ENCODE peak calls at places on chromosomes 13 and 19, in five cellular contexts. P is NCI-H2029 treated with DMSO at 0.1 percent for 48 hours, O is cardiac fibroblast, B is T-helper 2 cell, G is hippocampal formation. E is an unnamed sample.

GRCh38 chr19:13459351-13459750 is 46.9 kb downstream of the CACNA1A start:
- DNase-seq in P (peak), O (no peak), B (no peak), G (peak), E (no peak)

GRCh38 chr13:68697551-68697950 is 1410.1 kb upstream of the ATXN8OS start:
- DNase-seq in P (no peak), O (no peak), B (no peak), G (no peak), E (no peak)

GRCh38 chr19:55095260-55096060 is 19.8 kb downstream of the EPS8L1 start:
- DNase-seq in P (no peak), O (no peak), B (no peak), G (no peak), E (no peak)

GRCh38 chr19:13843104-13843921 is 33.6 kb upstream of the NANOS3 start:
- DNase-seq in P (no peak), O (peak), B (no peak), G (no peak), E (no peak)

GRCh38 chr19:34430738-34431625 is 2.8 kb downstream of the UBA2 start:
- DNase-seq in P (no peak), O (peak), B (no peak), G (no peak), E (no peak)

GRCh38 chr19:39969681-39970423 is 1.1 kb upstream of the PSMC4 start:
- DNase-seq in P (no peak), O (peak), B (no peak), G (no peak), E (no peak)

GRCh38 chr13:87975035-87975434 is 303.9 kb downstream of the SLITRK5 start:
- DNase-seq in P (no peak), O (no peak), B (no peak), G (no peak), E (no peak)

GRCh38 chr13:98033277-98034247 is 80.1 kb downstream of the IPO5 start:
- DNase-seq in P (no peak), O (peak), B (no peak), G (no peak), E (peak)

GRCh38 chr13:113140677-113141590 is 17.5 kb upstream of the PROZ start:
- DNase-seq in P (no peak), O (no peak), B (no peak), G (no peak), E (peak)

GRCh38 chr19:13615890-13616289 is 109.6 kb upstream of the CACNA1A start:
- DNase-seq in P (no peak), O (no peak), B (no peak), G (no peak), E (no peak)

GRCh38 chr19:49492573-49493411 is 3.4 kb upstream of the RPS11 start:
- DNase-seq in P (no peak), O (peak), B (no peak), G (no peak), E (no peak)

GRCh38 chr19:40191836-40192646 is 815 bp downstream of the MAP3K10 start:
- DNase-seq in P (no peak), O (no peak), B (no peak), G (no peak), E (no peak)

GRCh38 chr13:110618780-110619179 is 3.4 kb downstream of the NAXD start:
- DNase-seq in P (no peak), O (no peak), B (no peak), G (no peak), E (peak)

GRCh38 chr13:36998624-36999041 is 507 bp downstream of the ALG5 start:
- DNase-seq in P (no peak), O (peak), B (no peak), G (peak), E (peak)

GRCh38 chr13:111940892-111941291 is 126.1 kb upstream of the SOX1 start:
- DNase-seq in P (no peak), O (no peak), B (no peak), G (no peak), E (no peak)

GRCh38 chr13:106182404-106182803 is 353.1 kb downstream of the EFNB2 start:
- DNase-seq in P (no peak), O (peak), B (no peak), G (no peak), E (no peak)

GRCh38 chr19:29841209-29841558 is 29.4 kb downstream of the CCNE1 start:
- DNase-seq in P (no peak), O (no peak), B (no peak), G (no peak), E (no peak)

GRCh38 chr13:101325423-101325822 is 90.9 kb downstream of the NALCN start:
- DNase-seq in P (no peak), O (no peak), B (no peak), G (no peak), E (no peak)

GRCh38 chr19:53308339-53308811 is 25.2 kb upstream of the ZNF845 start:
- DNase-seq in P (no peak), O (peak), B (no peak), G (peak), E (no peak)

GRCh38 chr13:43307921-43308433 is 284.6 kb downstream of the DNAJC15 start:
- DNase-seq in P (peak), O (peak), B (no peak), G (peak), E (peak)

E was measured in left lobe of liver.